ENCODE peak calls at places on chromosomes 1 and 21, in ten cellular contexts. A, J, C, N, Z, E, G, K, F and L are unnamed samples.

GRCh38 chr1:214615111-214615510 is 12.1 kb downstream of the CENPF start:
- DNase-seq in E (peak), K (no peak), Z (no peak), A (no peak), J (no peak), G (no peak), C (no peak), N (no peak), F (no peak), L (no peak)

GRCh38 chr1:56543783-56544612 is 35.4 kb downstream of the PLPP3 start:
- DNase-seq in G (no peak), K (no peak), A (no peak), E (no peak), C (no peak), J (no peak), F (no peak), N (no peak), Z (no peak), L (no peak)

GRCh38 chr21:38377165-38378093 is 120.6 kb downstream of the KCNJ15 start:
- DNase-seq in G (no peak), N (no peak), K (no peak), J (no peak), Z (peak), C (no peak), E (no peak), F (no peak), A (no peak), L (peak)

GRCh38 chr1:224700915-224701531 is 84.9 kb downstream of the CNIH3 start:
- DNase-seq in Z (peak), J (peak), N (no peak), C (no peak), A (no peak), G (no peak), F (peak), K (no peak), E (peak), L (no peak)

GRCh38 chr1:20685739-20686138 is 24.6 kb upstream of the DDOST start:
- DNase-seq in G (no peak), N (no peak), J (no peak), C (no peak), K (no peak), Z (no peak), A (no peak), E (no peak), F (no peak), L (no peak)

GRCh38 chr1:2785631-2786328 is 15.7 kb downstream of the TTC34 start:
- DNase-seq in C (peak), K (no peak), E (no peak), J (no peak), N (no peak), F (no peak), G (peak), A (peak), Z (peak), L (no peak)

GRCh38 chr21:35943752-35944151 is 116.6 kb downstream of the SETD4 start:
- DNase-seq in J (no peak), Z (no peak), A (no peak), K (no peak), F (no peak), N (no peak), E (no peak), C (no peak), G (no peak), L (no peak)

GRCh38 chr1:192476802-192477298 is 98.7 kb upstream of the RGS1 start:
- DNase-seq in J (no peak), N (peak), A (no peak), G (no peak), E (no peak), Z (no peak), K (no peak), F (peak), C (peak), L (no peak)

GRCh38 chr1:179021873-179022272 is 3.8 kb upstream of the FAM20B start:
- DNase-seq in K (no peak), C (no peak), J (no peak), Z (peak), E (peak), A (no peak), F (no peak), G (no peak), N (no peak), L (no peak)

GRCh38 chr1:68571499-68571898 is 74.6 kb upstream of the DEPDC1 start:
- DNase-seq in Z (no peak), C (no peak), N (no peak), K (no peak), F (no peak), E (no peak), G (no peak), A (no peak), J (no peak), L (no peak)

GRCh38 chr1:113784104-113784779 is 25.0 kb upstream of the PHTF1 start:
- DNase-seq in A (no peak), G (no peak), C (no peak), N (no peak), J (no peak), F (peak), Z (no peak), E (no peak), K (no peak), L (no peak)

GRCh38 chr1:143666851-143667250 is 304.9 kb downstream of the FAM72C start:
- DNase-seq in G (no peak), E (no peak), C (no peak), N (no peak), K (no peak), A (no peak), J (no peak), Z (no peak), F (no peak), L (no peak)

GRCh38 chr21:39660596-39660995 is 47.9 kb downstream of the B3GALT5 start:
- DNase-seq in K (no peak), F (no peak), C (peak), G (peak), J (no peak), Z (no peak), E (peak), A (no peak), N (peak), L (no peak)

GRCh38 chr1:6653651-6654290 is 29.1 kb downstream of the THAP3 start:
- DNase-seq in A (no peak), J (no peak), E (no peak), C (no peak), F (no peak), G (no peak), N (no peak), K (no peak), Z (no peak), L (no peak)

GRCh38 chr1:11782127-11782708 is 20.2 kb downstream of the C1orf167 start:
- DNase-seq in J (no peak), K (no peak), G (no peak), C (no peak), N (no peak), A (no peak), E (no peak), Z (no peak), F (no peak), L (no peak)

GRCh38 chr1:32967863-32968571 is 3.4 kb upstream of the RNF19B start:
- DNase-seq in J (no peak), G (no peak), C (no peak), A (no peak), K (no peak), F (no peak), Z (no peak), E (no peak), N (no peak), L (no peak)

GRCh38 chr1:23530089-23530749 is 814 bp downstream of the E2F2 start:
- DNase-seq in C (no peak), E (no peak), G (no peak), N (no peak), J (peak), F (no peak), Z (no peak), K (no peak), A (no peak), L (no peak)

GRCh38 chr1:201902198-201902597 is 13.5 kb downstream of the SHISA4 start:
- DNase-seq in Z (no peak), G (no peak), F (no peak), A (no peak), K (no peak), J (peak), N (peak), C (no peak), E (no peak), L (no peak)

GRCh38 chr1:27447883-27448282 is 42.1 kb downstream of the WASF2 start:
- DNase-seq in N (no peak), Z (no peak), E (no peak), F (no peak), C (no peak), A (no peak), G (no peak), K (no peak), J (no peak), L (no peak)

GRCh38 chr1:234559152-234559916 is 50.6 kb downstream of the IRF2BP2 start:
- DNase-seq in J (no peak), Z (no peak), E (no peak), F (no peak), C (no peak), A (no peak), N (no peak), G (peak), K (no peak), L (no peak)

GRCh38 chr1:47569681-47570470 is 132.0 kb downstream of the FOXD2 start:
- DNase-seq in F (no peak), K (no peak), N (peak), E (peak), Z (no peak), J (no peak), A (peak), C (no peak), G (no peak), L (no peak)

DNA sequence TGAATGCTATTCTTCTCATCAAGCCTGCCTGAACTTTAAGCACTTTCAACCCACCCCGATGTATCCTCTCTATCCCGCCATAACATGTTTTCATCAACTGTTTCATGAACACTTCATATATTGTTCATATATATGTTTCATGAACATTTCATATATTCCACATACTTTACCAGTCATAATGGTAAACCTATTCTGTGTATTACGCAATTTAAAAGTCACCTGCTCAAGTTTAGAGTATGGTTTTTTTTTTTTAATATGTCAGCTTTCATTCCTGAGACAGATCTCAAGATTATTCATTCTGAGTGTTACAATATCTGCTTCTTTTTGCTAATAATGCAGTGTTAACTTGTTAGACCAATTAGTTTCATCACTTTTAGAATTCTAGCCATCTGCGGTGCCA is 140.7 kb downstream of the SIPA1L2 start:
- DNase-seq in F (no peak), G (no peak), A (no peak), J (no peak), E (no peak), C (no peak), N (no peak), Z (no peak), K (no peak), L (no peak)
- TF ChIP-seq EP300 in F (no peak), G (no peak), A (no peak), J (no peak), E (no peak), C (no peak), N (no peak), Z (no peak), K (no peak), L (no peak)

GRCh38 chr1:65420590-65421340 is at the start of the genes LEPR and LEPROT:
- DNase-seq in E (peak), C (peak), A (no peak), J (no peak), N (peak), Z (no peak), G (no peak), K (no peak), F (no peak), L (no peak)
- TF ChIP-seq EP300 in E (no peak), C (no peak), A (no peak), J (no peak), N (peak), Z (no peak), G (no peak), K (no peak), F (no peak), L (no peak)

GRCh38 chr1:246455487-246455886 is 51.6 kb downstream of the SMYD3 start:
- DNase-seq in A (no peak), N (no peak), Z (no peak), C (no peak), K (no peak), E (no peak), F (no peak), J (no peak), G (no peak), L (no peak)
- TF ChIP-seq EP300 in A (no peak), N (no peak), Z (no peak), C (no peak), K (no peak), E (no peak), F (no peak), J (no peak), G (no peak), L (no peak)

DNA sequence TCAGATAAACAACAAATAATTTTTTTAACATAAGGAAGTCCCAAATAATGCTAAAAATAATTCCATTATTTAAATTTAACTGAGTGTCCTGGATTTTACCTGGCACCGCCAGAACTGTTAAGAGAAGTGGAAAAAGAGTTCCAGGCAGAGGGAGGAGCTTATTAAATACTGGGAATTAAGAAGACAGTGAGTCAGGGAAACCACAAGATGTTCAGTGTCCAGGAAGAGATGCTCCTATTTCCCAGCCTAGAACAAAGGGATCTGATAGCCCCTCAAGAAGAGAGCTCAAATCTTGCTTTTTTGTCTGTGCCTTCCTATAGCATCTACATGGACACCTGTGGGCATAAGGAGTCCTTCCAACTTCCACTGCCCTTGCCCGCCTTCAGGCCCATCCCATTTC is 85.9 kb downstream of the PGM1 start:
- DNase-seq in Z (no peak), N (no peak), C (no peak), J (no peak), E (no peak), A (no peak), K (no peak), F (no peak), G (no peak), L (no peak)
- TF ChIP-seq EP300 in Z (no peak), N (no peak), C (no peak), J (no peak), E (no peak), A (no peak), K (no peak), F (no peak), G (no peak), L (no peak)

GRCh38 chr1:15975358-15975804 is 520 bp downstream of the ZBTB17 start:
- DNase-seq in A (peak), J (peak), K (no peak), G (no peak), C (no peak), F (peak), Z (peak), N (no peak), E (peak), L (no peak)
- TF ChIP-seq EP300 in A (no peak), J (no peak), K (no peak), G (no peak), C (no peak), F (no peak), Z (no peak), N (no peak), E (no peak), L (no peak)

GRCh38 chr1:5514519-5515183 is 477.6 kb downstream of the NPHP4 start:
- DNase-seq in Z (peak), E (peak), F (no peak), J (peak), A (peak), C (no peak), G (no peak), N (peak), K (peak), L (no peak)
- TF ChIP-seq EP300 in Z (no peak), E (no peak), F (no peak), J (no peak), A (no peak), C (no peak), G (no peak), N (no peak), K (no peak), L (no peak)